ENCODE peak calls at places on chromosomes 5 and 9, in four cellular contexts. Y, T, W and L are unnamed samples. For H3K4me1 and H3K36me3, the result is how much of the 10 kb centered on the place peaks cover.

GRCh38 chr9:77896269-77897245 is 135.1 kb downstream of the GNAQ start:
- DNase-seq in T (no peak), W (no peak), Y (no peak), L (no peak)

GRCh38 chr5:73861313-73861978 is 235.4 kb downstream of the ARHGEF28 start:
- DNase-seq in W (no peak), T (no peak), Y (no peak), L (no peak)

GRCh38 chr5:41246376-41246775 is 33.0 kb upstream of the C6 start:
- DNase-seq in W (peak), T (no peak), Y (no peak), L (no peak)

GRCh38 chr5:130747556-130747955 is 417.5 kb downstream of the HINT1 start:
- DNase-seq in Y (no peak), W (no peak), T (no peak), L (no peak)

GRCh38 chr5:76371955-76372319 is 31.1 kb upstream of the IQGAP2 start:
- DNase-seq in Y (no peak), T (no peak), W (peak), L (no peak)

GRCh38 chr5:73323466-73323865 is 125.1 kb downstream of the FOXD1 start:
- DNase-seq in W (no peak), T (no peak), Y (no peak), L (no peak)

GRCh38 chr9:121598167-121599000 is 53.0 kb upstream of the DAB2IP start:
- DNase-seq in Y (peak), W (peak), T (no peak), L (peak)

GRCh38 chr9:68851657-68852056 is 146.6 kb downstream of the PIP5K1B start:
- DNase-seq in T (no peak), W (no peak), Y (no peak), L (no peak)

GRCh38 chr5:95102080-95102479 is 182.8 kb downstream of the MCTP1 start:
- DNase-seq in T (no peak), W (no peak), Y (no peak), L (no peak)

GRCh38 chr5:179620293-179620692 is 3.2 kb downstream of the HNRNPH1 start:
- DNase-seq in W (no peak), Y (no peak), T (no peak), L (no peak)

GRCh38 chr5:1110930-1111726 is 735 bp downstream of the SLC12A7 start:
- DNase-seq in W (peak), T (peak), Y (no peak), L (no peak)

GRCh38 chr5:174528821-174529544 is 195.4 kb upstream of the MSX2 start:
- DNase-seq in Y (no peak), T (no peak), W (no peak), L (no peak)

GRCh38 chr9:36949470-36949869 is 84.6 kb downstream of the PAX5 start:
- DNase-seq in W (no peak), Y (no peak), T (no peak), L (no peak)

GRCh38 chr9:5186416-5187169 is 1.2 kb upstream of the INSL6 start:
- DNase-seq in T (peak), Y (no peak), W (peak), L (peak)

GRCh38 chr9:80177949-80178480 is 606.2 kb downstream of the TLE4 start:
- DNase-seq in T (no peak), Y (no peak), W (no peak), L (no peak)

GRCh38 chr5:142831019-142831403 is 60.8 kb downstream of the ARHGAP26 start:
- DNase-seq in Y (no peak), T (no peak), W (no peak), L (no peak)

GRCh38 chr5:19235101-19235584 is 752.9 kb downstream of the CDH18 start:
- DNase-seq in Y (no peak), T (no peak), W (no peak), L (no peak)

GRCh38 chr9:91949946-91950664 is at the start of gene ROR2:
- DNase-seq in W (no peak), T (peak), Y (peak), L (peak)

GRCh38 chr9:137030528-137030927 is 1.4 kb downstream of the FUT7 start:
- DNase-seq in Y (no peak), T (peak), W (no peak), L (no peak)

GRCh38 chr5:171647043-171647899 is 138.3 kb upstream of the SMIM23 start:
- DNase-seq in W (peak), T (no peak), Y (no peak), L (no peak)

GRCh38 chr5:138955013-138955660 is 80.0 kb upstream of the LRRTM2 start:
- DNase-seq in T (no peak), Y (no peak), W (no peak), L (no peak)

GRCh38 chr5:109697339-109697738 is 7.6 kb downstream of the MAN2A1 start:
- DNase-seq in Y (no peak), T (no peak), W (no peak), L (no peak)

GRCh38 chr5:15734058-15734457 is 234.1 kb downstream of the FBXL7 start:
- DNase-seq in W (no peak), Y (no peak), T (no peak), L (no peak)

GRCh38 chr9:2271426-2271825 is 256.3 kb downstream of the SMARCA2 start:
- DNase-seq in W (no peak), T (no peak), Y (no peak), L (no peak)

GRCh38 chr5:176712546-176713297 is 65.4 kb downstream of the TSPAN17 start:
- DNase-seq in W (no peak), Y (no peak), T (no peak), L (no peak)

GRCh38 chr5:119279093-119279492 is 76.7 kb upstream of the TNFAIP8 start:
- DNase-seq in T (no peak), W (no peak), Y (no peak), L (no peak)
- H3K4me1 ChIP-seq in T (half or more), W (under half), Y (under half), L (under half)

GRCh38 chr9:109780453-109781033 is 545 bp downstream of the PALM2AKAP2 start:
- DNase-seq in W (no peak), Y (no peak), T (no peak), L (no peak)

GRCh38 chr9:109776391-109776790 is 3.6 kb upstream of the PALM2AKAP2 start:
- DNase-seq in Y (no peak), T (no peak), W (no peak), L (no peak)

GRCh38 chr9:109779711-109780452 is at the start of gene PALM2AKAP2:
- DNase-seq in W (peak), T (no peak), Y (peak), L (no peak)

GRCh38 chr9:109781541-109782197 is 1.7 kb downstream of the PALM2AKAP2 start:
- DNase-seq in W (no peak), Y (peak), T (no peak), L (peak)

DNA sequence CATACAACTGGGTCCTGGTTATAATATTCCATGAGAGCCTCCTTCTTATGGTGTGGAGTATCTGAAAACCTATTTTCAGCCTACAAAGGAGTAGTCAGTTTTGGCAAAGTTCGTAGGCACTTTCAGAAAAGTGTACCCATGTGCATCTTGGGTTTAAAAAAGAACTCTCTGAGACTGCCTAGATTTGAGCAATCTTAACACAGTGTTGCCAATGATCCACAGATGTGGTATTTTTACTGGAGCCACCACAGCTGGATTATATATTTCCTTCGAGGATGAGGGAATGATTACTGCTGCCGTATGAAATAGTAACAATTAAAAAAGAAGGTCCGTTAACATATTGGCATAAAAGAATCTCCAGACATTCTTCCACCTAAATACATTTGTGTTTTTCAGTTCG is 1.1 kb downstream of the PALM2AKAP2 start:
- DNase-seq in W (no peak), Y (no peak), T (no peak), L (no peak)
- H3K4me3 ChIP-seq in W (peak), Y (peak), T (no peak), L (peak)

DNA sequence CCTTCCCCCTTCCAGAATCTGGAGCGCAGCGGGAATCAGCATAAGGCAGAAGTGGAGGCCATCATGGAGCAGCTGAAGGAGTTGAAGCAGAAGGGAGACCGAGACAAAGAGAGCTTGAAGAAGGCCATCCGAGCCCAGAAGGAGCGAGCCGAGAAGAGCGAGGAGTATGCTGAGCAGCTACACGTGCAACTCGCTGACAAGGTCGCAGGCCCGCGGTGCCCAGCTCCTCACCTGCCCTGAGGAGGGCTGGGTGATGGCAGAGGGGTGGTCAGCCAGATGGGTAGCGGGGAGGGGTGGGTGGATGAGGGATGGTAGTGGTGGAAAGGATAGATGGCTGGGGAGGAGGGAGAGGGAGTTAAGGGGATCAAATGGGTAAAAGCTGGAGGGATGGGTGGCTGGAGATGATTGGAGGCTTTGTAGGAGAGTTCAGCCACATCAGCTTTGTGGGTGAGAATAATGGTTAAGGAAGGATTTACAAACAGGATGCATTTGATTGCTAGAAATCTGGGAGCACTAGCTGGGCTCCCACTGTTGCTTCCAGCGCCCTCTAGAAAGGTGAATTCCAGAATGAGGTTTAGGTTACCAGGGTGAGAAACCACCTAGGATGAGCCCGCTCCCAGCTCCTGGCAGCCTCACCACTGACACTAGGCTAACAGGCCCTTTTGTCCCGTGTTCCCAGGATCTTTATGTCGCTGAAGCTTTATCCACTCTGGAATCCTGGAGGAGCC is 19.7 kb upstream of the GLE1 start:
- DNase-seq in Y (no peak), T (no peak), W (no peak), L (no peak)
- H3K36me3 ChIP-seq in Y (half or more), T (under half), W (under half), L (under half)

GRCh38 chr9:112032733-112033132 is 136.1 kb downstream of the UGCG start:
- DNase-seq in Y (no peak), T (no peak), W (no peak), L (no peak)
- H3K4me1 ChIP-seq in Y (under half), T (under half), W (under half), L (under half)

DNA sequence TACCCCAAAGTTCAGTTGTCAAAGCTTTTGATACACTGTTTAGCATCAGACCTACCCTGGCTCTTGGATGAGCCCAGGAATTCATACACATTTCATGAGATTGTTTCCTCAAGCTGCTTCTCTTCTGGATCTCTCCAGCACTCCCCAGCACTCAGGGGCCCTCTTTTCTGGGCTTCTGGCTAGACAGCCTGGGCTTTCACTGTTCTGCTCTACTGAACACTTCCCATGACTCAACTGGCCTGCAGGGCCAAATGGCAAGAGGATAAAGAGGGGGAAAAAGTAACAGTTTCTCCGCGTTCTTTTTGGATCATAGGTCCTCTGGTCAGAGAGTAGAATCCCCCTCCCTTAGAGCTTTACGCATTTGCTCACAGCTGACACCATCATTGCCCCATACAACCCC is 20.9 kb upstream of the LURAP1L start:
- DNase-seq in Y (no peak), W (no peak), T (no peak), L (no peak)
- H3K4me3 ChIP-seq in Y (no peak), W (no peak), T (no peak), L (no peak)

DNA sequence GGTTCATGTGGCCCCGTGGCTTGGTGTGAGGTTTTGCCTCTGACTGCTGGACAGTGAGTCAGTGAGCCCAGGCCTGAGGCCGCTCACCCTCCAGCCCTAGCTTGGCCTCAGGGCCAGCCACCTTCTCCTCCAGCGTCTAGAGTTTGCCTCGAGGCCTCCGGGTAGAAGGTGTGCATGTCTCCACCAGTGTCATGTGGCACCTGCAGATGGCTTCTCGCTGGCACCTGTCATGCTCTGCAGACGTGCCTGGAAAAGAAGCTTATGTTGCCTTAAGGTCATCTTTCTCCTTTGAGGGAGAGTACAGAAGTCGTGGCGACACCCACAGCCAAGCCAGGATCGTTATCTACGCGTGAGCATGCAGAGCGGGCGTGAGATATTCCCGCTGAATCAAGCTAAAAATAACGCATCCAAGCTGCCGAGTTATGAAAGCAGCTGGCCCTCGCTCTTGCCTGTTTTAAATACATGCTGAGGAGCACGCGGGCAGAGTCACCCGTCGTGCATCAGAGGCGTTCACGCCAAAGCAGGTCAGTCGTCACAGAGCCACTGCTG is 79.7 kb upstream of the FCN2 start:
- DNase-seq in Y (peak), T (no peak), W (no peak), L (peak)
- H3K36me3 ChIP-seq in Y (half or more), T (under half), W (under half), L (under half)

GRCh38 chr5:6723122-6723885 is 10.1 kb downstream of the TENT4A start:
- DNase-seq in T (no peak), W (no peak), Y (peak), L (no peak)

GRCh38 chr5:6720561-6720921 is 7.3 kb downstream of the TENT4A start:
- DNase-seq in T (no peak), Y (no peak), W (no peak), L (no peak)

GRCh38 chr5:6721442-6721841 is 8.2 kb downstream of the TENT4A start:
- DNase-seq in Y (peak), T (no peak), W (no peak), L (no peak)

GRCh38 chr5:6723901-6724300 is 10.7 kb downstream of the TENT4A start:
- DNase-seq in Y (no peak), T (no peak), W (no peak), L (no peak)

GRCh38 chr5:6722015-6722414 is 8.8 kb downstream of the TENT4A start:
- DNase-seq in W (no peak), Y (peak), T (no peak), L (no peak)
- H3K4me1 ChIP-seq in W (under half), Y (half or more), T (half or more), L (under half)

GRCh38 chr5:6684075-6684474 is 29.2 kb upstream of the TENT4A start:
- DNase-seq in T (no peak), Y (no peak), W (no peak), L (no peak)

GRCh38 chr5:6686501-6686900 is 26.7 kb upstream of the TENT4A start:
- DNase-seq in W (no peak), Y (no peak), T (no peak), L (no peak)

GRCh38 chr5:6683241-6683640 is 30.0 kb upstream of the TENT4A start:
- DNase-seq in W (no peak), T (no peak), Y (no peak), L (no peak)

GRCh38 chr5:6686916-6687409 is 26.3 kb upstream of the TENT4A start:
- DNase-seq in W (no peak), Y (no peak), T (no peak), L (no peak)

DNA sequence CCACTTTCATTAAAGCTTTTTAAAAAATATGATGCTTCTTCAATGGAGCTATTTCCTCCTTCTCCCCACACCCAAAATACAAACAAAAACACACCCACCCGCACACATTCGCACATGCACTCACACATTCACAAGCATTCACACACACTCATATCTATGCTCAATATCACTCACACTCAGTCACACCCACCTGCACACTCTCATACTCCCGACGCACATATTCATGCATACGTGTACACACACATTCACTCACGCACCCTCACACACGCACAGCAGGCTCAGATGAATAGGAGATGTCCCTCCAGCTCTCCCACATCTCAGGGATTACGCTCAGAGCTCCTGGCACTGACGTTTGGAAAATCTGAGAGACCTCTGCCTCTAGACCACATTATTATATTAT is 25.7 kb upstream of the TENT4A start:
- DNase-seq in T (no peak), W (no peak), Y (no peak), L (no peak)
- H3K4me3 ChIP-seq in T (no peak), W (no peak), Y (no peak), L (no peak)

GRCh38 chr9:130300739-130301138 is 35.2 kb downstream of the HMCN2 start:
- DNase-seq in T (no peak), Y (no peak), W (no peak), L (no peak)

GRCh38 chr9:130299785-130300615 is 34.4 kb downstream of the HMCN2 start:
- DNase-seq in T (no peak), Y (no peak), W (no peak), L (no peak)

GRCh38 chr9:130302785-130303612 is 37.4 kb downstream of the HMCN2 start:
- DNase-seq in Y (no peak), W (no peak), T (no peak), L (no peak)

GRCh38 chr9:130303613-130304055 is 38.1 kb downstream of the HMCN2 start:
- DNase-seq in T (no peak), Y (no peak), W (no peak), L (no peak)

GRCh38 chr9:130301483-130302286 is 36.1 kb downstream of the HMCN2 start:
- DNase-seq in Y (no peak), T (no peak), W (no peak), L (peak)
- H3K36me3 ChIP-seq in Y (under half), T (under half), W (under half), L (under half)